ENCODE peak calls at places on chromosomes 4 and X, in nine cellular contexts. W is KBM-7; Z is HS-5; V is activated gamma-delta T cell treated with Interleukin-2 at 50 U/mL for 16 hours; O is neural crest cell; G is posterior vena cava; L is stimulated activated CD4-positive, alpha-beta T cell treated with anti-CD3 and anti-CD28 coated beads, Interleukin-4, amount 100 ng/mL, for 24 hours; S is EH; E is HEK293T. F is an unnamed sample.

GRCh38 chrX:95629737-95630136 is 1054.9 kb upstream of the DIAPH2 start:
- DNase-seq in W (peak; percentile 15), Z (no peak), V (no peak), O (no peak), G (no peak), L (no peak), S (no peak), E (no peak), F (no peak)

GRCh38 chrX:10119399-10119990 is 37.3 kb upstream of the CLCN4 start:
- DNase-seq in W (peak; percentile 94), Z (peak; percentile 56), V (peak; percentile 85), O (peak; percentile 86), G (no peak), L (peak; percentile 77), S (peak; percentile 72), E (peak; percentile 45), F (peak; percentile 47)

GRCh38 chr4:86972997-86973396 is 38.2 kb downstream of the AFF1 start:
- DNase-seq in W (peak; percentile 68), Z (no peak), V (no peak), O (no peak), G (no peak), L (no peak), S (no peak), E (no peak), F (peak; percentile 68)

GRCh38 chr4:110361921-110362320 is 114.0 kb upstream of the ENPEP start:
- DNase-seq in W (peak; percentile 81), Z (no peak), V (no peak), O (no peak), G (no peak), L (no peak), S (peak; percentile 29), E (no peak), F (peak; percentile 63)

GRCh38 chrX:19373034-19373891 is 29.5 kb downstream of the PDHA1 start:
- DNase-seq in W (peak; percentile 59), Z (no peak), V (no peak), O (no peak), G (peak; percentile 78), L (no peak), S (no peak), E (no peak), F (no peak)

GRCh38 chr4:113809313-113809712 is 47.8 kb upstream of the CAMK2D start:
- DNase-seq in W (no peak), Z (no peak), V (no peak), O (no peak), G (peak; percentile 82), L (no peak), S (peak; percentile 49), E (no peak), F (no peak)

GRCh38 chr4:38538517-38538916 is 125.5 kb upstream of the KLF3 start:
- DNase-seq in W (no peak), Z (no peak), V (no peak), O (no peak), G (no peak), L (no peak), S (no peak), E (no peak), F (no peak)

GRCh38 chr4:108683479-108683878 is 33.1 kb downstream of the OSTC start:
- DNase-seq in W (peak; percentile 23), Z (peak; percentile 16), V (no peak), O (no peak), G (no peak), L (no peak), S (peak; percentile 40), E (peak; percentile 25), F (peak; percentile 29)

GRCh38 chr4:142274137-142274536 is 572.0 kb downstream of the INPP4B start:
- DNase-seq in W (no peak), Z (peak; percentile 23), V (no peak), O (no peak), G (no peak), L (no peak), S (peak; percentile 66), E (no peak), F (peak; percentile 81)

GRCh38 chrX:150934453-150934852 is 36.0 kb upstream of the CD99L2 start:
- DNase-seq in W (no peak), Z (peak; percentile 43), V (no peak), O (no peak), G (no peak), L (no peak), S (peak; percentile 76), E (no peak), F (peak; percentile 33)